ENCODE peak calls at places on chromosomes 2 and 18, in five cellular contexts. D is H9, J is breast epithelium, T is astrocyte, U is endothelial cell of umbilical vein. P is an unnamed sample.

GRCh38 chr2:129428086-129428660 is 551.3 kb upstream of the RAB6C start:
- DNase-seq in D (no peak), J (no peak), T (no peak), U (no peak), P (no peak)

GRCh38 chr18:73756256-73757091 is 391.2 kb downstream of the FBXO15 start:
- DNase-seq in D (no peak), J (no peak), T (no peak), U (no peak), P (no peak)

GRCh38 chr2:20350105-20350712 is 435 bp downstream of the PUM2 start:
- DNase-seq in D (peak; percentile 63), J (peak; percentile 53), T (no peak), U (peak; percentile 60), P (peak; percentile 76)

GRCh38 chr18:10524507-10525425 is 1.1 kb upstream of the NAPG start:
- DNase-seq in D (no peak), J (no peak), T (peak; percentile 79), U (no peak), P (no peak)

GRCh38 chr2:28387082-28387960 is 5.3 kb upstream of the FOSL2 start:
- DNase-seq in D (no peak), J (no peak), T (peak; percentile 67), U (peak; percentile 61), P (no peak)

GRCh38 chr2:8676191-8676914 is 5.5 kb upstream of the ID2 start:
- DNase-seq in D (peak; percentile 61), J (peak; percentile 86), T (peak; percentile 80), U (peak; percentile 39), P (peak; percentile 90)

GRCh38 chr2:11406492-11407381 is 59.2 kb downstream of the E2F6 start:
- DNase-seq in D (no peak), J (no peak), T (peak; percentile 58), U (no peak), P (peak; percentile 68)

GRCh38 chr2:2577366-2577765 is 246.3 kb upstream of the MYT1L start:
- DNase-seq in D (peak; percentile 21), J (no peak), T (no peak), U (no peak), P (no peak)

GRCh38 chr2:37720533-37721218 is 49.2 kb upstream of the CDC42EP3 start:
- DNase-seq in D (no peak), J (no peak), T (no peak), U (peak; percentile 77), P (no peak)

GRCh38 chr2:232876071-232876977 is 6.3 kb downstream of the SNORC start:
- DNase-seq in D (no peak), J (peak; percentile 51), T (no peak), U (no peak), P (no peak)

GRCh38 chr2:2804528-2804927 is 473.5 kb upstream of the MYT1L start:
- DNase-seq in D (no peak), J (no peak), T (no peak), U (no peak), P (no peak)

GRCh38 chr2:171260471-171261424 is 100.1 kb upstream of the TLK1 start:
- DNase-seq in D (peak; percentile 42), J (no peak), T (no peak), U (no peak), P (no peak)

GRCh38 chr2:84526562-84526961 is 10.3 kb downstream of the DNAH6 start:
- DNase-seq in D (no peak), J (no peak), T (peak; percentile 2), U (no peak), P (no peak)

GRCh38 chr18:55787674-55788073 is 199.7 kb upstream of the TCF4 start:
- DNase-seq in D (no peak), J (no peak), T (no peak), U (no peak), P (no peak)

GRCh38 chr2:29570539-29570938 is 350.8 kb downstream of the ALK start:
- DNase-seq in D (no peak), J (no peak), T (no peak), U (no peak), P (no peak)
- H3K27ac ChIP-seq in D (no peak overlapping the region), J (no peak overlapping the region), T (no peak overlapping the region), U (no peak overlapping the region), P (no peak overlapping the region)

GRCh38 chr2:241808051-241808450 is 942 bp upstream of the NEU4 start:
- DNase-seq in D (peak; percentile 55), J (no peak), T (no peak), U (no peak), P (no peak)
- H3K27ac ChIP-seq in D (no peak overlapping the region), J (no peak overlapping the region), T (no peak overlapping the region), U (no peak overlapping the region), P (no peak overlapping the region)

DNA sequence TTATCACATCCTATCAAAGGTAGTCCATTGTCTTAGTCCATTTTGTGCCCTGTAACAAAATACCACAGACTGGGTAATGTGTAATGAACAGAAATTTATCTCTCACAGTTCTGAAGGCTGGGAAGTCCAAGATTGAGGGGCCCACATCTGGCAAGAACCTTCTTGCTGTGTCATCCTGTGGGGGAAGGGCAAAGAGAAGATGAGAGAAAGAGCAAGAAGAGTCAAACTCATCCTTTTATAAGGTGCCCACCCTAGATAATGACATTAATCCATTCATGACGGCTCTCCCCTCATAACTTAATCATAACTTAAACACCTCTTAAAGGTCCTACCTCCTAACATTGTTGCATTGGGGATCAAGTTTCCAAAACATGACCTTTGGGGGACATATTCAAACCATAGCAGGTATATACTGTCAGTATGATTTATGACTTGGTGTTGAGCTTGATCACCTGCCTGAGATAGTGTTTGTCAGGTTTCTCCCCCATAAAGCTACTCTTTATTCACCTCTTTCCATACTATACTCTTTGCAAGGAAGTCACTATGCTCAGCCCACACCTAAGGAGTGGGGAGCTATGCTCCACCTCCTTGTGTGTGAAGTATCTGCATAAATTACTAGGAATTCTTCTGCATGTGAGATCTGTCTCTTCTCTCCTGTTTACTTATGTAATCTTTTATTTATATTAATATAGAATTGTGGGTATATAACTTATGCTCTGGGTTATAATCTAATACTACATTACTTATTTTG is 5.2 kb upstream of the MAP3K2 start:
- DNase-seq in D (no peak), J (no peak), T (no peak), U (no peak), P (no peak)
- H3K27ac ChIP-seq in D (no peak overlapping the region), J (no peak overlapping the region), T (peak overlapping the region; percentile 24), U (no peak overlapping the region), P (no peak overlapping the region)

GRCh38 chr18:24057804-24058203 is 43.2 kb downstream of the TTC39C start:
- DNase-seq in D (no peak), J (no peak), T (no peak), U (no peak), P (no peak)

GRCh38 chr18:24056506-24056905 is 42.0 kb downstream of the TTC39C start:
- DNase-seq in D (no peak), J (no peak), T (no peak), U (no peak), P (no peak)

GRCh38 chr18:24055009-24055804 is 40.7 kb downstream of the TTC39C start:
- DNase-seq in D (no peak), J (no peak), T (no peak), U (no peak), P (no peak)

GRCh38 chr18:24054130-24054529 is 39.6 kb downstream of the TTC39C start:
- DNase-seq in D (no peak), J (no peak), T (peak; percentile 84), U (no peak), P (no peak)

DNA sequence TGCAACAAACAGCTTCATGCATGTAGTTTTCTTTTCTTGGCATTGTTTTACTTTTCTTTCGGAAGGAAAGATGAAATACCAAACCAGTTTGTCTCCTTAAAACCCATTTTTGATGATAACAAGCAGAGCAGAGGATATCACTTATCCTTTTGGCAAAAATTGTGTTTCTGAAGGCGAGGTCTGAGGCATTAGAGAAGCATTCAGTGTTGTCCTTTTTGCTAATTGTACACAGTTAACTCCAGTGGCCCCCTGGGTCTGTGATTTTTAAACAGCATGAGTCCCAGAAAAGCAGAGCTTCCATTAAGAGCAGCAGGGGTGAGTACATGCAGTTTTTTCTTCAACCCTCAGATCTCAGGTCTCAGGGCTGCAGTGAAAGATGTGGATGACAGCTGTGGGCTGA is 41.3 kb downstream of the TTC39C start:
- DNase-seq in D (no peak), J (no peak), T (no peak), U (no peak), P (no peak)
- H3K27ac ChIP-seq in D (no peak overlapping the region), J (no peak overlapping the region), T (no peak overlapping the region), U (no peak overlapping the region), P (no peak overlapping the region)

GRCh38 chr2:199278099-199278498 is 179.6 kb downstream of the SATB2 start:
- DNase-seq in D (no peak), J (no peak), T (peak; percentile 94), U (no peak), P (no peak)

GRCh38 chr2:199273043-199273647 is 184.6 kb downstream of the SATB2 start:
- DNase-seq in D (no peak), J (no peak), T (peak; percentile 84), U (no peak), P (no peak)
- H3K27ac ChIP-seq in D (no peak overlapping the region), J (no peak overlapping the region), T (no peak overlapping the region), U (no peak overlapping the region), P (no peak overlapping the region)

DNA sequence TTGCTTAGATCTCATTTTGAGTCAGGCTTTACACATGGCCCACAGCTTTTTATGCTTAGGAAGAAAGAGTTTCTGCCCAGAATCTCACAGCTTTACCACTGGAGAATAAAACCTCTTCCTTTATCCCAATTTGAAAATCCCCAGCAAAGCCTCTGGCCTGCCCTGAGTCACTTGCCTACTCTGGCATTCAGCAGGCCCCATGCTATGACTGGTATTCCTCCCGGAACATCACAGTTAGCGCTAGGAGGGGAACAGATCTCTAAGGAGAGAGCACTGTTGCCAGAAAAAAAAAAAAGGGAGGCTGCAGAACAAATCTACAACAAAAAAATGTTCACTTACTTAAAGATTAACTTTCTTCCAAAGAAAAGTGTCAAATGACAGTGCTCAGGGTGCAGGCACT is 152.9 kb upstream of the DNMT3A start:
- DNase-seq in D (peak; percentile 34), J (no peak), T (peak; percentile 67), U (no peak), P (no peak)
- H3K27ac ChIP-seq in D (no peak overlapping the region), J (no peak overlapping the region), T (no peak overlapping the region), U (no peak overlapping the region), P (no peak overlapping the region)